ENCODE peak calls at places on chromosomes 1 and 21, in five cellular contexts. P is nephron progenitor cell; R is AG04450; O is NCI-H2081 treated with DMSO at 0.1 percent for 48 hours; F is stimulated activated CD4-positive, alpha-beta T cell treated with anti-CD3 and anti-CD28 coated beads, Interleukin-15, amount 100 ng/mL, for 48 hours. B is an unnamed sample.
A peak's percentile ranks its signal among the peaks of the same experiment; 100 is the strongest.

GRCh38 chr1:51592711-51593110 is 24.2 kb upstream of the OSBPL9 start:
- DNase-seq in R (no peak), F (no peak), O (no peak), P (no peak), B (no peak)

GRCh38 chr1:169634877-169635276 is 5.0 kb upstream of the SELP start:
- DNase-seq in R (no peak), P (no peak), F (no peak), O (no peak), B (no peak)

GRCh38 chr1:180522204-180522497 is 19.8 kb upstream of the ACBD6 start:
- DNase-seq in F (no peak), P (no peak), O (no peak), R (no peak), B (no peak)

GRCh38 chr1:47608296-47608875 is 170.5 kb downstream of the FOXD2 start:
- DNase-seq in O (no peak), P (no peak), R (no peak), F (no peak), B (no peak)

GRCh38 chr1:113930499-113931161 is 1.5 kb downstream of the HIPK1 start:
- DNase-seq in F (peak; percentile 52), R (no peak), O (no peak), P (peak; percentile 11), B (no peak)

GRCh38 chr21:42219606-42220137 is 732 bp downstream of the ABCG1 start:
- DNase-seq in O (no peak), F (no peak), R (no peak), P (peak; percentile 57), B (no peak)

GRCh38 chr1:22139066-22139594 is 3.8 kb downstream of the WNT4 start:
- DNase-seq in F (no peak), O (peak; percentile 28), R (no peak), P (no peak), B (no peak)

GRCh38 chr1:21946836-21947587 is 9.9 kb upstream of the HSPG2 start:
- DNase-seq in F (no peak), R (no peak), P (no peak), O (no peak), B (no peak)

GRCh38 chr1:36089393-36090121 is 865 bp downstream of the ADPRS start:
- DNase-seq in R (peak; percentile 13), P (peak; percentile 40), F (no peak), O (no peak), B (no peak)

GRCh38 chr1:46948629-46949282 is 7.5 kb upstream of the CYP4A11 start:
- DNase-seq in R (no peak), P (no peak), O (no peak), F (no peak), B (no peak)

GRCh38 chr21:45365608-45366241 is 39.2 kb upstream of the COL18A1 start:
- DNase-seq in P (no peak), F (no peak), O (no peak), R (peak; percentile 20), B (no peak)

GRCh38 chr21:32990666-32991065 is 35.1 kb upstream of the OLIG2 start:
- DNase-seq in F (no peak), R (no peak), P (no peak), O (no peak), B (no peak)

GRCh38 chr1:230550428-230550827 is 91.9 kb upstream of the COG2 start:
- DNase-seq in O (no peak), F (no peak), P (no peak), R (no peak), B (no peak)

GRCh38 chr1:156112276-156113137 is 2.0 kb upstream of the LMNA start:
- DNase-seq in P (no peak), F (no peak), O (no peak), R (no peak), B (no peak)

GRCh38 chr1:12616709-12617373 is 1.2 kb downstream of the DHRS3 start:
- DNase-seq in R (no peak), F (no peak), O (no peak), P (peak; percentile 56), B (no peak)

GRCh38 chr1:107879338-107879737 is 85.6 kb downstream of the VAV3 start:
- DNase-seq in O (no peak), F (no peak), P (no peak), R (no peak), B (no peak)

GRCh38 chr1:39046811-39047210 is 20.7 kb downstream of the NDUFS5 start:
- DNase-seq in R (no peak), P (no peak), O (no peak), F (no peak), B (no peak)

GRCh38 chr1:210535796-210536195 is 207.1 kb downstream of the HHAT start:
- DNase-seq in P (no peak), O (no peak), F (no peak), R (no peak), B (no peak)

GRCh38 chr1:230537456-230537855 is 104.8 kb upstream of the COG2 start:
- DNase-seq in O (no peak), F (no peak), R (no peak), P (no peak), B (no peak)

GRCh38 chr1:9659328-9659727 is 7.8 kb downstream of the PIK3CD start:
- DNase-seq in R (peak; percentile 69), F (no peak), O (no peak), P (no peak), B (peak; percentile 49)

GRCh38 chr1:23167353-23168078 is 1.1 kb downstream of the LUZP1 start:
- DNase-seq in F (no peak), P (peak; percentile 75), R (no peak), O (no peak), B (no peak)

GRCh38 chr1:21384620-21385019 is 55.3 kb upstream of the NBPF3 start:
- DNase-seq in P (no peak), F (no peak), R (no peak), O (no peak), B (no peak)

GRCh38 chr21:39149008-39149407 is 34.2 kb downstream of the PSMG1 start:
- DNase-seq in R (no peak), P (no peak), F (no peak), O (no peak), B (no peak)

GRCh38 chr1:159780583-159781582 is at the start of gene DUSP23:
- DNase-seq in R (peak; percentile 94), F (peak; percentile 93), O (peak; percentile 93), P (peak; percentile 96), B (peak; percentile 94)

GRCh38 chr1:148372731-148373130 is 110.4 kb downstream of the PPIAL4G start:
- DNase-seq in O (no peak), P (no peak), F (no peak), R (no peak), B (no peak)

GRCh38 chr1:17059391-17060128 is 5.7 kb upstream of the SDHB start:
- DNase-seq in F (no peak), R (peak; percentile 26), O (no peak), P (peak; percentile 71), B (peak; percentile 34)

GRCh38 chr1:15757575-15758401 is 807 bp upstream of the FBLIM1 start:
- DNase-seq in P (peak; percentile 53), F (no peak), O (no peak), R (no peak), B (no peak)

GRCh38 chr21:45405271-45405818 is 380 bp downstream of the COL18A1 start:
- DNase-seq in F (no peak), O (no peak), R (no peak), P (peak; percentile 57), B (no peak)

GRCh38 chr1:20978413-20978812 is 191.3 kb upstream of the HP1BP3 start:
- DNase-seq in P (no peak), R (no peak), F (no peak), O (no peak), B (no peak)

GRCh38 chr1:232385221-232385620 is 244.7 kb downstream of the SIPA1L2 start:
- DNase-seq in F (no peak), P (no peak), O (no peak), R (peak; percentile 65), B (peak; percentile 30)

GRCh38 chr1:22912311-22912710 is 60.4 kb downstream of the LACTBL1 start:
- DNase-seq in O (no peak), R (no peak), P (no peak), F (no peak), B (no peak)

GRCh38 chr1:22952694-22953391 is 19.8 kb downstream of the LACTBL1 start:
- DNase-seq in F (no peak), P (no peak), O (no peak), R (no peak), B (no peak)

GRCh38 chr21:44980562-44981489 is 41.0 kb downstream of the SLX9 start:
- DNase-seq in R (no peak), F (no peak), P (no peak), O (no peak), B (no peak)

GRCh38 chr1:113943028-113943811 is 14.1 kb downstream of the HIPK1 start:
- DNase-seq in O (no peak), P (no peak), F (no peak), R (no peak), B (no peak)

GRCh38 chr1:115090547-115090946 is 1.2 kb upstream of the TSPAN2 start:
- DNase-seq in O (no peak), R (no peak), F (no peak), P (no peak), B (no peak)

GRCh38 chr1:77925536-77925935 is 37.1 kb downstream of the NEXN start:
- DNase-seq in P (no peak), O (no peak), F (no peak), R (peak; percentile 8), B (no peak)

GRCh38 chr1:175648927-175649326 is 94.5 kb downstream of the TNR start:
- DNase-seq in F (no peak), R (no peak), P (no peak), O (no peak), B (no peak)